ENCODE peak calls at places on chromosomes 13 and 19, in nine cellular contexts. L, D, Y, H, Q, T, M, X and I are unnamed samples.

GRCh38 chr19:44869728-44870470 is 21.2 kb upstream of the TOMM40 start:
- DNase-seq in L (no peak), D (no peak), Y (peak; percentile 56), H (no peak), Q (no peak), T (no peak), M (no peak), X (peak; percentile 93), I (no peak)

GRCh38 chr19:58328999-58329398 is 2.2 kb downstream of the ZSCAN22 start:
- DNase-seq in L (no peak), D (peak; percentile 61), Y (no peak), H (peak; percentile 52), Q (no peak), T (no peak), M (no peak), X (no peak), I (no peak)

GRCh38 chr13:44407891-44408290 is 34.3 kb downstream of the SERP2 start:
- DNase-seq in L (no peak), D (no peak), Y (no peak), H (no peak), Q (no peak), T (no peak), M (no peak), X (no peak), I (no peak)

GRCh38 chr13:40916207-40916998 is 102.7 kb downstream of the ELF1 start:
- DNase-seq in L (no peak), D (peak; percentile 54), Y (no peak), H (no peak), Q (no peak), T (no peak), M (no peak), X (no peak), I (peak; percentile 55)

GRCh38 chr19:35734273-35734672 is 8.0 kb downstream of the IGFLR1 start:
- DNase-seq in L (no peak), D (no peak), Y (no peak), H (no peak), Q (no peak), T (no peak), M (no peak), X (no peak), I (no peak)

GRCh38 chr13:80712026-80712425 is 371.1 kb upstream of the SPRY2 start:
- DNase-seq in L (no peak), D (no peak), Y (no peak), H (no peak), Q (no peak), T (no peak), M (no peak), X (no peak), I (no peak)

GRCh38 chr19:35513231-35513974 is at the start of gene DMKN:
- DNase-seq in L (no peak), D (no peak), Y (no peak), H (no peak), Q (no peak), T (no peak), M (no peak), X (no peak), I (peak; percentile 59)

GRCh38 chr19:37692956-37693660 is 26.5 kb downstream of the ZNF607 start:
- DNase-seq in L (no peak), D (no peak), Y (no peak), H (no peak), Q (no peak), T (no peak), M (no peak), X (no peak), I (no peak)

GRCh38 chr19:48636859-48637448 is at the start of gene DBP:
- DNase-seq in L (peak; percentile 93), D (peak; percentile 61), Y (no peak), H (no peak), Q (peak; percentile 70), T (peak; percentile 88), M (no peak), X (no peak), I (no peak)

GRCh38 chr19:55377356-55378131 is 918 bp downstream of the TMEM190 start:
- DNase-seq in L (no peak), D (peak; percentile 41), Y (no peak), H (no peak), Q (no peak), T (no peak), M (no peak), X (no peak), I (no peak)

GRCh38 chr19:58196911-58197616 is 14.2 kb downstream of the ZNF274 start:
- DNase-seq in L (no peak), D (no peak), Y (no peak), H (no peak), Q (no peak), T (no peak), M (no peak), X (no peak), I (peak; percentile 9)

GRCh38 chr19:8501968-8502367 is 472 bp downstream of the PRAM1 start:
- DNase-seq in L (no peak), D (no peak), Y (no peak), H (no peak), Q (no peak), T (no peak), M (no peak), X (no peak), I (no peak)

GRCh38 chr19:38307597-38307996 is 3.5 kb downstream of the C19orf33 start:
- DNase-seq in L (no peak), D (no peak), Y (no peak), H (no peak), Q (no peak), T (no peak), M (no peak), X (no peak), I (no peak)

GRCh38 chr13:62357887-62358645 is 942.4 kb upstream of the PCDH20 start:
- DNase-seq in L (no peak), D (no peak), Y (no peak), H (peak; percentile 77), Q (peak; percentile 27), T (no peak), M (peak; percentile 10), X (peak; percentile 48), I (no peak)

GRCh38 chr13:81148822-81149221 is 807.9 kb upstream of the SPRY2 start:
- DNase-seq in L (no peak), D (no peak), Y (no peak), H (no peak), Q (no peak), T (no peak), M (no peak), X (no peak), I (no peak)

GRCh38 chr13:48043789-48044503 is 6.4 kb downstream of the NUDT15 start:
- DNase-seq in L (no peak), D (no peak), Y (no peak), H (no peak), Q (no peak), T (no peak), M (no peak), X (peak; percentile 42), I (peak; percentile 61)
- TF ChIP-seq CTCF in L (no peak), D (no peak), Y (no peak), H (no peak), Q (no peak), T (no peak), M (no peak), X (no peak), I (no peak)

GRCh38 chr13:93948523-93948922 is 531.0 kb downstream of the DCT start:
- DNase-seq in L (no peak), D (no peak), Y (no peak), H (no peak), Q (no peak), T (no peak), M (no peak), X (no peak), I (no peak)

GRCh38 chr13:93953856-93954255 is 525.6 kb downstream of the DCT start:
- DNase-seq in L (no peak), D (no peak), Y (no peak), H (no peak), Q (no peak), T (no peak), M (no peak), X (no peak), I (no peak)

GRCh38 chr13:93947651-93948050 is 531.8 kb downstream of the DCT start:
- DNase-seq in L (no peak), D (no peak), Y (no peak), H (no peak), Q (no peak), T (no peak), M (no peak), X (no peak), I (no peak)

GRCh38 chr13:93956416-93956815 is 523.1 kb downstream of the DCT start:
- DNase-seq in L (no peak), D (no peak), Y (no peak), H (no peak), Q (no peak), T (no peak), M (no peak), X (no peak), I (no peak)

GRCh38 chr13:93951153-93951552 is 528.3 kb downstream of the DCT start:
- DNase-seq in L (no peak), D (no peak), Y (no peak), H (no peak), Q (no peak), T (no peak), M (no peak), X (no peak), I (peak; percentile 8)
- TF ChIP-seq CTCF in L (no peak), D (peak; percentile 38), Y (no peak), H (no peak), Q (no peak), T (no peak), M (no peak), X (peak; percentile 37), I (peak; percentile 46)

GRCh38 chr13:100302391-100302790 is 213.5 kb downstream of the PCCA start:
- DNase-seq in L (no peak), D (no peak), Y (no peak), H (no peak), Q (no peak), T (no peak), M (no peak), X (no peak), I (no peak)
- TF ChIP-seq CTCF in L (no peak), D (no peak), Y (no peak), H (no peak), Q (no peak), T (no peak), M (no peak), X (no peak), I (no peak)

DNA sequence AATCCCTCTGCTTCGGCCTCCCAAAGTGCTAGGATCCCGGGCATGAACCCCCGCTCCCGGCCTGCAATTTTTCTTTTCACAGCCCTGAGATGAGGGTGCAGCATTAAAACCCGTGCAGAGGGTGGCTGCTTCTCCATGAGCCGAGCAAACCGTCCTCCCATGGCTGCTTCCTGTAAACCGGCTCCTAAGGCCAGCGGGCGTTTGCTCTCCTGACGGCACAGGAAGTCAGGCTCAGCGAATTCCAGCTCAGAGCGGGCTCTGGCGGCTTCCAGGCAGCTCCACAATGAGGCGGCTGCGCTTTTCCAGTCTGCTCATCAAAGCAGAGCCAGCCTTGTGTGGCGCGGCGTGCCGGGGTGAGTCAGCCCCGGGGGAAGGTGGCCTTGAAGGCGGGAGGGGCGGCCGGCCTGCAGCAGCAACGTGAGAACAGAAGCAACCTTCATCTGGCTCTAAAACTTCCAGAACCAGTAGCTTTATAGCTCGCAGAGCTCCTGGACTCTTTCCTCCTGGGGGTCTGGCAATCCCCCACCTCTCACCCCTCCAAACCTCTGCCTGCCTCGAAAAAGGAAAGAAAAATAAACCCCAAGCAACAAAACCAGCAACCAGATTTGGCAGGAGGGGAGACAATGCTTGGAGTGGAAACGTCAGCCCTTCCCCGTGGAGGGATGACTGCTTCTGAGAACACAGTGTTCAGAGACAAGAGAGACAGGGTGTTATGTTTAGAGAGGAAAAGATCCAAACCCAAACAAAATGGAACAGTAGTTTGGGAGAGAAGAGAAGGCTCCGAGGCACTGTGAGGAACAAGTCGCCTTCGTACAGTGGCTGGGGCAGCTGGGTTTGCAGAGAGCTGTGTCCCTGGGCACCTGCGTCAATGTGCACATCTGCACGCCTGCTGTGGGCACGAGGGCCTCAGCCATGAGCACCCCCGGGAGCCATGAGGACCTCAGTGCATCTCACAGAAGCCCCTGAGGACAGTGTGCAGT is 67.8 kb downstream of the GADD45B start:
- DNase-seq in L (peak; percentile 63), D (peak; percentile 91), Y (peak; percentile 91), H (peak; percentile 94), Q (peak; percentile 95), T (peak; percentile 99), M (peak; percentile 76), X (peak; percentile 96), I (peak; percentile 98)
- TF ChIP-seq CTCF in L (peak; percentile 33), D (peak; percentile 41), Y (peak; percentile 12), H (peak; percentile 46), Q (no peak), T (no peak), M (no peak), X (peak; percentile 30), I (peak; percentile 43)